ENCODE peak calls at places on chromosomes 12 and 14, in ten cellular contexts. X, N, U, O, D, Z, R, C, L and E are unnamed samples.

GRCh38 chr14:99802301-99803105 is 9.3 kb downstream of the EML1 start:
- DNase-seq in X (no peak), N (no peak), C (no peak), Z (no peak), U (peak; percentile 35), L (no peak), R (no peak), D (no peak), O (no peak), E (no peak)

GRCh38 chr12:54052745-54053624 is 650 bp upstream of the HOXC4 start:
- DNase-seq in N (no peak), C (no peak), Z (no peak), X (no peak), R (no peak), D (peak; percentile 61), L (no peak), U (peak; percentile 14), O (no peak), E (no peak)

GRCh38 chr12:51378749-51379148 is 12.5 kb downstream of the GALNT6 start:
- DNase-seq in Z (no peak), D (no peak), X (no peak), U (no peak), R (no peak), N (no peak), O (no peak), C (no peak), L (no peak), E (no peak)

GRCh38 chr12:9687228-9687627 is 17.7 kb downstream of the CLEC2D start:
- DNase-seq in C (no peak), U (peak; percentile 34), Z (no peak), X (peak; percentile 32), L (no peak), R (no peak), D (no peak), O (no peak), N (no peak), E (no peak)

GRCh38 chr14:35155962-35156361 is 33.6 kb downstream of the PRORP start:
- DNase-seq in X (peak; percentile 42), D (peak; percentile 40), U (peak; percentile 11), Z (no peak), L (peak; percentile 52), O (no peak), N (no peak), R (no peak), C (no peak), E (no peak)

GRCh38 chr12:60977966-60978365 is 1282.2 kb upstream of the USP15 start:
- DNase-seq in R (no peak), C (no peak), D (no peak), X (no peak), L (peak; percentile 11), Z (no peak), O (peak; percentile 15), U (no peak), N (no peak), E (no peak)

GRCh38 chr14:88554458-88555286 is at the start of gene PTPN21:
- DNase-seq in Z (peak; percentile 92), R (no peak), L (peak; percentile 91), D (peak; percentile 88), O (peak; percentile 90), U (peak; percentile 53), N (peak; percentile 86), X (peak; percentile 47), C (peak; percentile 57), E (peak; percentile 75)

GRCh38 chr12:130357241-130357640 is 19.6 kb downstream of the PIWIL1 start:
- DNase-seq in L (no peak), Z (no peak), D (no peak), C (no peak), U (no peak), X (no peak), O (no peak), R (no peak), N (no peak), E (no peak)

GRCh38 chr12:94244165-94245133 is 96.1 kb downstream of the PLXNC1 start:
- DNase-seq in R (no peak), D (no peak), N (no peak), U (no peak), L (no peak), Z (peak; percentile 88), O (no peak), X (no peak), C (no peak), E (peak; percentile 21)

GRCh38 chr14:77200406-77200985 is 18.9 kb downstream of the TMEM63C start:
- DNase-seq in C (no peak), U (no peak), X (no peak), N (no peak), D (no peak), O (no peak), R (no peak), L (no peak), Z (no peak), E (no peak)
- H3K4me1 ChIP-seq in C (no peaks in the 10 kb centered on the region), U (no peaks in the 10 kb centered on the region), X (no peaks in the 10 kb centered on the region), N (no peaks in the 10 kb centered on the region), D (no peaks in the 10 kb centered on the region), O (no peaks in the 10 kb centered on the region), R (no peaks in the 10 kb centered on the region), L (no peaks in the 10 kb centered on the region), Z (no peaks in the 10 kb centered on the region), E (no peaks in the 10 kb centered on the region)

GRCh38 chr14:74401504-74402241 is 24.3 kb downstream of the SYNDIG1L start:
- DNase-seq in Z (no peak), U (no peak), N (peak; percentile 42), R (peak; percentile 50), L (peak; percentile 15), C (peak; percentile 9), X (no peak), D (peak; percentile 18), O (peak; percentile 15), E (peak; percentile 27)

GRCh38 chr14:74403619-74404417 is 22.2 kb downstream of the SYNDIG1L start:
- DNase-seq in U (no peak), C (no peak), X (no peak), D (no peak), R (no peak), L (no peak), N (no peak), O (no peak), Z (no peak), E (no peak)

GRCh38 chr14:74400328-74400727 is 25.7 kb downstream of the SYNDIG1L start:
- DNase-seq in Z (no peak), C (no peak), N (no peak), D (peak; percentile 42), R (no peak), X (no peak), U (peak; percentile 4), L (peak; percentile 16), O (peak; percentile 19), E (no peak)

GRCh38 chr14:74402264-74403251 is 23.5 kb downstream of the SYNDIG1L start:
- DNase-seq in L (no peak), U (no peak), O (no peak), X (no peak), Z (no peak), D (no peak), R (no peak), C (no peak), N (no peak), E (no peak)

DNA sequence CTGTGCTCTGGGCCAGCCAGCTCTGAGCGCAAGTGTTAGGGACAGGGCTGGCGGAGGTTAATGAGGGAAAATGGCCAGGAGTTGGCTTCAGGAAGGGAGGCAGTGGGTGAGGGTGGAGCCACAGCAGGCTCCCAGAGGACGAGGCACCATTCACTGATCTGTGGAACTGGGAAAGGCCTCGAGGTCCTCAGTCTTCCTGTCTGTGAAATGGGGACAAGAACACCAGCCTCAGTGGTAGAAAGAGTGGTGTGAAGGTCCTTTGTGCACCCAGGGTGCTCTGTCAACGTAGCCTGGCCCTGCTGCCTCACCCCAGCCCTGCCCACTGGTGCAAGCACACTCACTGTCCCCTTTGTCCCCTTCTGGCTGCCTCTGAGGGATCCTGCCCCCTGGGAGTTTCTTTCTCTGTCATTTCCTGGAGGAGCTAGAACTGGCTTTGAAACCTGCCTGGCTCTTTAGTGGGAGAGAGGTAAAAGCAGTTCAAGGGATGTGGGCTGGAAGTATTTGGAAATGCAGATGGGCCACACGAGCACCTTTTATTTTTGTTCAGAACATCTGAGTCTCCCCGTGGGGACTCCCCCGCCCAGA is 25.0 kb downstream of the SYNDIG1L start:
- DNase-seq in D (no peak), R (no peak), X (no peak), O (no peak), Z (no peak), N (no peak), C (no peak), L (no peak), U (no peak), E (no peak)
- H3K4me3 ChIP-seq in D (no peak overlapping the region), R (peak overlapping the region; percentile 7), X (no peak overlapping the region), O (no peak overlapping the region), Z (no peak overlapping the region), N (no peak overlapping the region), C (no peak overlapping the region), L (no peak overlapping the region), U (no peak overlapping the region), E (no peak overlapping the region)

DNA sequence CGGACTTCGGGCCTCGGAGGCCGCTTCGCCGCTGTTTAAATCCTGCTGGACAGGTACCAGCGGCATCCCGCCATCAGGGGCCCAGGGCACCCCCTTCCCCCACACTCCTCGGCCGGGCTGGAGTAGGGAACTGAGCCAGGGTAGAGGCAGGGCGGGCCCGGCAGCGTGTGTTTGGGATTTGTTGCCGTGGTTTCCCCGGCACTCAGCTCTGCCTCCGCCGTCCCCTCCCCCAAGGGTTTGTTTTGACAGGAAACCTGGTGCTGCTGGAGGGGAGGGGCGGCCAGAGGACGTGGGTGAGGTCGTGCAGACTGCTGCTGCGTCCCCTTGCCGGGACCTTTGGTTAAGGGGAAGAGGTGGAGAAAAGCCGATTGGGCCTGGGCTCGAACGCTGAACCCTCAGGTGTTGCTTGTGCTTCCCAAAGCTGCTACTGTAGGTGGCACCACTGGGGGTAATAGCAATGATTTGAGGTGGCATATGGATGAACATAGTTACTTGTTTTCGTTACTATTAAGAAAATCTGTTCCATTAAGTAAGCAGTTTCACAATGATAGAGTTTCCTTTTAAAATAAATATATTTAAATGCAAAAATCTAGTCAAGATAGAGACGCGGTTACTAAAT is 778 bp downstream of the TCP11L2 start:
- DNase-seq in U (peak; percentile 80), C (peak; percentile 80), R (peak; percentile 36), L (peak; percentile 92), X (peak; percentile 44), N (peak; percentile 95), Z (peak; percentile 93), D (peak; percentile 92), O (peak; percentile 80), E (peak; percentile 61)
- H3K4me1 ChIP-seq in U (peaks cover 2% of the 10 kb centered on the region), C (peaks cover 33% of the 10 kb centered on the region), R (no peaks in the 10 kb centered on the region), L (peaks cover 44% of the 10 kb centered on the region), X (peaks cover 9% of the 10 kb centered on the region), N (peaks cover 75% of the 10 kb centered on the region), Z (peaks cover 62% of the 10 kb centered on the region), D (peaks cover 36% of the 10 kb centered on the region), O (peaks cover 32% of the 10 kb centered on the region), E (peaks cover 4% of the 10 kb centered on the region)

DNA sequence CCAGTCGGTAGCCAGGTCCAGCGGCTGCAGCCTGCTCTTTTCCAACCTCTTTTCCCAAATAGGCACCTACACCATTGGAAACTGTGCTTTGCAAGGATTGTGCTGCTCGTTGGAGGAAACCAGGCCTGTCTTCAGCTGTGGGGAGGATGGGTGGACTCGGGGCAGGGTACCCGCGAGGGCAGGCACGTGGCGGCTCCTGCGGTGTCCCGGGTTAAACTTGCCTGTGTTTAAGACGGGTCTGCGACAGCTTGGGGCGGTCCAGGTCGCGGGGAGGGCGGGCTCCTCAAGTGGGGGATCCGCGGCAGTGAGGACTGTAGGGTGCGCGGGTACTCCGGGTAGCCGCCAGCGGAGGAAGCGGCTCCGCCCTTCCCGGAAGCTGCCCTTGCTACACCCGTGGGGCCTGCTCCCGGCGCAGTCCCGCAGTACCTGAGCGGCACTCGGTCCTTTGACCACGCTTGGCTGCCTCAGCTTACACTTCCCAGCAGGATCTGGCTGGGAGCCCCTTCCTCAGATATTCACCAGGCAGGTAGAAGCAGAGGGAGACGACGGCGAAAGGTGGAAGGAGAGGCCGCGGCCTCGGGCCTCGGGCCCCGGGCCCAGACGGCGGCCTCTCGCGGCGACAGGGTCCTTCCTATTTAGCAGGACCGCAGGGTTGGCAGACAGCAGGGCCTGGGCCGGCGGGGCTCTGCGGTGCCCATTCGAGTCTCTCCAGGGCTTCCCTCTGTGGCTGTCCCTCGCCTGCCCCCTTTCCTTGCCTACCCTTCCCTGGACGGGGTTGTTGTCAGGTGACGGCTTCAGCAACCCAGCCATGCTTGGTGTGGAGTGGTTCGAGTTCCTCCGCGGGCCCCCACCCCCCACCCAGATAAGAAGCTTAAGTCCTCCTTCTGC is 2.9 kb downstream of the TTC6 start:
- DNase-seq in X (no peak), D (no peak), N (no peak), O (no peak), Z (peak; percentile 87), U (no peak), R (no peak), L (no peak), C (no peak), E (no peak)
- H3K4me3 ChIP-seq in X (no peak overlapping the region), D (peak overlapping the region; percentile 7), N (no peak overlapping the region), O (no peak overlapping the region), Z (peak overlapping the region; percentile 38), U (peak overlapping the region; percentile 17), R (peak overlapping the region; percentile 45), L (peak overlapping the region; percentile 54), C (no peak overlapping the region), E (peak overlapping the region; percentile 29)